ENCODE peak calls at places on chromosome 10, in six cellular contexts. One of them, this sample, is unnamed.

GRCh38 chr10:45280113-45280512 is 35.3 kb downstream of the OR13A1 start:
- DNase-seq in stomach: peak
- DNase-seq in CD8-positive, alpha-beta T cell: no peak
- DNase-seq in endodermal cell: no peak
- DNase-seq in heart left ventricle: no peak
- DNase-seq in A549: no peak
- DNase-seq in this sample: peak

GRCh38 chr10:46014683-46015405 is 15.6 kb downstream of the NCOA4 start:
- DNase-seq in stomach: no peak
- DNase-seq in CD8-positive, alpha-beta T cell: no peak
- DNase-seq in endodermal cell: no peak
- DNase-seq in heart left ventricle: no peak
- DNase-seq in A549: no peak
- DNase-seq in this sample: no peak

GRCh38 chr10:26840938-26841732 is 19.6 kb downstream of the ABI1 start:
- DNase-seq in stomach: no peak
- DNase-seq in CD8-positive, alpha-beta T cell: no peak
- DNase-seq in endodermal cell: no peak
- DNase-seq in heart left ventricle: no peak
- DNase-seq in A549: no peak
- DNase-seq in this sample: no peak

GRCh38 chr10:49375611-49376010 is 20.3 kb downstream of the DRGX start:
- DNase-seq in stomach: no peak
- DNase-seq in CD8-positive, alpha-beta T cell: no peak
- DNase-seq in endodermal cell: no peak
- DNase-seq in heart left ventricle: peak
- DNase-seq in A549: no peak
- DNase-seq in this sample: no peak

GRCh38 chr10:96238889-96239624 is 32.3 kb downstream of the BLNK start:
- DNase-seq in stomach: no peak
- DNase-seq in CD8-positive, alpha-beta T cell: no peak
- DNase-seq in endodermal cell: no peak
- DNase-seq in heart left ventricle: no peak
- DNase-seq in A549: no peak
- DNase-seq in this sample: no peak

GRCh38 chr10:80506189-80506575 is 31.5 kb upstream of the SH2D4B start:
- DNase-seq in stomach: no peak
- DNase-seq in CD8-positive, alpha-beta T cell: no peak
- DNase-seq in endodermal cell: no peak
- DNase-seq in heart left ventricle: no peak
- DNase-seq in A549: peak
- DNase-seq in this sample: no peak

GRCh38 chr10:132957131-132957530 is 14.8 kb upstream of the CFAP46 start:
- DNase-seq in stomach: no peak
- DNase-seq in CD8-positive, alpha-beta T cell: no peak
- DNase-seq in endodermal cell: no peak
- DNase-seq in heart left ventricle: no peak
- DNase-seq in A549: no peak
- DNase-seq in this sample: no peak

GRCh38 chr10:1563028-1563427 is 174.3 kb downstream of the ADARB2 start:
- DNase-seq in stomach: no peak
- DNase-seq in CD8-positive, alpha-beta T cell: no peak
- DNase-seq in endodermal cell: no peak
- DNase-seq in heart left ventricle: no peak
- DNase-seq in A549: no peak
- DNase-seq in this sample: no peak

GRCh38 chr10:73446926-73447325 is 13.6 kb upstream of the MSS51 start:
- DNase-seq in stomach: no peak
- DNase-seq in CD8-positive, alpha-beta T cell: no peak
- DNase-seq in endodermal cell: no peak
- DNase-seq in heart left ventricle: no peak
- DNase-seq in A549: no peak
- DNase-seq in this sample: no peak

DNA sequence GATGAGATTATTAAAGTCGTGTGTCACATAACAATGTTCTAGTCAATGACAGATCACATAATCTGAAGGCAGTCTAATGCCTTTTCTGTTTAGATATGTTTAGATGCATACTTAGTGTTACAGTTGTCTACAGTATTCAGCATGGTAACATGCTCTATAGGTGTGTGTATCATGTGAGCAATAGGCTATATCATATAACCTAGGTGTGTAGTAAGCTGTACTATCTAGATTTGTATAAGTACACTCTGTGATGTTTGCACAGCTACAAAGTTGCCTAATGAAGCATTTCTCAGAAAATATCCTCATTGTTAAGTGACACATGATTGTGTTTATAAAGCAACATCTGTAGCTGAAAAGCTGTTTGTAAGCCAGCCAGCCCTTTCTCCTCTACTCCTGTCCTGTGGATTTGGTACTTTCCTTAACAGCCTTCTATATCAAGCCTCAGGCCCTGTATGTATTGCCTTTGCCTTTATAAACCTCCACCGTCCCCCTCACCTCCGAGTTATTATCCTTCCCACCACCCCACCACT is 6.3 kb downstream of the HECTD2 start:
- DNase-seq in stomach: no peak
- DNase-seq in CD8-positive, alpha-beta T cell: no peak
- DNase-seq in endodermal cell: no peak
- DNase-seq in heart left ventricle: no peak
- DNase-seq in A549: no peak
- DNase-seq in this sample: no peak
- H3K27ac ChIP-seq in stomach: no peak
- H3K27ac ChIP-seq in CD8-positive, alpha-beta T cell: no peak
- H3K27ac ChIP-seq in endodermal cell: no peak
- H3K27ac ChIP-seq in heart left ventricle: no peak
- H3K27ac ChIP-seq in A549: no peak
- H3K27ac ChIP-seq in this sample: no peak

DNA sequence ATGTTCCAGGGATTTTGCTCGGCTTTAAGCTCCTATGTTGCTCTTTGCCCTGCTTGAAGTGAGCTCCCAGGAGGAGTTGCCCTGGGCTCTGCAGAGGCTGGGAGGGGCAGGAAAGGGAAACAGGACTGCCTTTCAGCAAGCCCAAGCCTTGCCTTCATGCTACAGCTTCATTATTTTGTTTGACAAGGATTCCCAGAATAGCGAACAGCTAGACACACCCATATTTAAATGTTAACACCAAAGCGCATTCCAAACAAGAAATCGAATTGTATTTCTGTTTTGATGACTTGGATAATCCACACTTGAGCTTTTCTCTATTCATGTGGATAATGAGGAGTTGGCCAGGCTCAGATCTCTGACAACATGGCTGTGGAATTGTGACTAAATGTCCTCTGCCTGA is 6.3 kb downstream of the KIAA1217 start:
- DNase-seq in stomach: no peak
- DNase-seq in CD8-positive, alpha-beta T cell: no peak
- DNase-seq in endodermal cell: no peak
- DNase-seq in heart left ventricle: peak
- DNase-seq in A549: no peak
- DNase-seq in this sample: peak
- H3K27ac ChIP-seq in stomach: peak
- H3K27ac ChIP-seq in CD8-positive, alpha-beta T cell: no peak
- H3K27ac ChIP-seq in endodermal cell: no peak
- H3K27ac ChIP-seq in heart left ventricle: peak
- H3K27ac ChIP-seq in A549: no peak
- H3K27ac ChIP-seq in this sample: peak

GRCh38 chr10:3906511-3907111 is 121.6 kb upstream of the KLF6 start:
- DNase-seq in stomach: no peak
- DNase-seq in CD8-positive, alpha-beta T cell: no peak
- DNase-seq in endodermal cell: no peak
- DNase-seq in heart left ventricle: no peak
- DNase-seq in A549: no peak
- DNase-seq in this sample: no peak
- H3K27ac ChIP-seq in stomach: peak
- H3K27ac ChIP-seq in CD8-positive, alpha-beta T cell: no peak
- H3K27ac ChIP-seq in endodermal cell: no peak
- H3K27ac ChIP-seq in heart left ventricle: no peak
- H3K27ac ChIP-seq in A549: no peak
- H3K27ac ChIP-seq in this sample: no peak

GRCh38 chr10:101237080-101237817 is 8.0 kb upstream of the LBX1 start:
- DNase-seq in stomach: no peak
- DNase-seq in CD8-positive, alpha-beta T cell: no peak
- DNase-seq in endodermal cell: no peak
- DNase-seq in heart left ventricle: no peak
- DNase-seq in A549: no peak
- DNase-seq in this sample: no peak
- H3K27ac ChIP-seq in stomach: no peak
- H3K27ac ChIP-seq in CD8-positive, alpha-beta T cell: no peak
- H3K27ac ChIP-seq in endodermal cell: no peak
- H3K27ac ChIP-seq in heart left ventricle: no peak
- H3K27ac ChIP-seq in A549: no peak
- H3K27ac ChIP-seq in this sample: no peak